ENCODE peak calls at places on chromosomes 7 and 10, in seven cellular contexts. One of them, this sample, is unnamed. For H3K9me3 and H3K4me1, the result is how much of the 10 kb centered on the place peaks cover.

GRCh38 chr10:42827201-42827600 is 44.6 kb downstream of the BMS1 start:
- DNase-seq in Peyer's patch: no peak
- DNase-seq in heart right ventricle: no peak
- DNase-seq in GM23248: no peak
- DNase-seq in CD4-positive, CD25-positive, alpha-beta regulatory T cell: no peak
- DNase-seq in CD8-positive, alpha-beta memory T cell: no peak
- DNase-seq in uterus: no peak
- DNase-seq in this sample: no peak

GRCh38 chr7:130009848-130010688 is 41.1 kb downstream of the ZC3HC1 start:
- DNase-seq in Peyer's patch: no peak
- DNase-seq in heart right ventricle: no peak
- DNase-seq in GM23248: peak
- DNase-seq in CD4-positive, CD25-positive, alpha-beta regulatory T cell: no peak
- DNase-seq in CD8-positive, alpha-beta memory T cell: no peak
- DNase-seq in uterus: no peak
- DNase-seq in this sample: peak

GRCh38 chr10:44925224-44925623 is 14.1 kb downstream of the TMEM72 start:
- DNase-seq in Peyer's patch: no peak
- DNase-seq in heart right ventricle: no peak
- DNase-seq in GM23248: no peak
- DNase-seq in CD4-positive, CD25-positive, alpha-beta regulatory T cell: no peak
- DNase-seq in CD8-positive, alpha-beta memory T cell: no peak
- DNase-seq in uterus: no peak
- DNase-seq in this sample: peak

GRCh38 chr10:110475722-110476515 is 21.8 kb upstream of the DUSP5 start:
- DNase-seq in Peyer's patch: no peak
- DNase-seq in heart right ventricle: no peak
- DNase-seq in GM23248: no peak
- DNase-seq in CD4-positive, CD25-positive, alpha-beta regulatory T cell: no peak
- DNase-seq in CD8-positive, alpha-beta memory T cell: no peak
- DNase-seq in uterus: no peak
- DNase-seq in this sample: no peak

GRCh38 chr7:121406866-121407439 is 10.8 kb upstream of the FAM3C start:
- DNase-seq in Peyer's patch: no peak
- DNase-seq in heart right ventricle: no peak
- DNase-seq in GM23248: no peak
- DNase-seq in CD4-positive, CD25-positive, alpha-beta regulatory T cell: no peak
- DNase-seq in CD8-positive, alpha-beta memory T cell: no peak
- DNase-seq in uterus: no peak
- DNase-seq in this sample: no peak

GRCh38 chr7:117679120-117679519 is 194.1 kb downstream of the CTTNBP2 start:
- DNase-seq in Peyer's patch: no peak
- DNase-seq in heart right ventricle: no peak
- DNase-seq in GM23248: no peak
- DNase-seq in CD4-positive, CD25-positive, alpha-beta regulatory T cell: no peak
- DNase-seq in CD8-positive, alpha-beta memory T cell: no peak
- DNase-seq in uterus: no peak
- DNase-seq in this sample: no peak

GRCh38 chr10:132375116-132375794 is 21.7 kb upstream of the PWWP2B start:
- DNase-seq in Peyer's patch: no peak
- DNase-seq in heart right ventricle: no peak
- DNase-seq in GM23248: no peak
- DNase-seq in CD4-positive, CD25-positive, alpha-beta regulatory T cell: no peak
- DNase-seq in CD8-positive, alpha-beta memory T cell: no peak
- DNase-seq in uterus: peak
- DNase-seq in this sample: peak

GRCh38 chr10:122850705-122851640 is 5.3 kb upstream of the CUZD1 start:
- DNase-seq in Peyer's patch: no peak
- DNase-seq in heart right ventricle: no peak
- DNase-seq in GM23248: peak
- DNase-seq in CD4-positive, CD25-positive, alpha-beta regulatory T cell: no peak
- DNase-seq in CD8-positive, alpha-beta memory T cell: no peak
- DNase-seq in uterus: no peak
- DNase-seq in this sample: no peak

GRCh38 chr10:110151467-110151866 is 55.9 kb upstream of the MXI1 start:
- DNase-seq in Peyer's patch: no peak
- DNase-seq in heart right ventricle: no peak
- DNase-seq in GM23248: no peak
- DNase-seq in CD4-positive, CD25-positive, alpha-beta regulatory T cell: no peak
- DNase-seq in CD8-positive, alpha-beta memory T cell: no peak
- DNase-seq in uterus: no peak
- DNase-seq in this sample: no peak

GRCh38 chr10:28179490-28180099 is 123.3 kb downstream of the MPP7 start:
- DNase-seq in Peyer's patch: no peak
- DNase-seq in heart right ventricle: no peak
- DNase-seq in GM23248: peak
- DNase-seq in CD4-positive, CD25-positive, alpha-beta regulatory T cell: peak
- DNase-seq in CD8-positive, alpha-beta memory T cell: peak
- DNase-seq in uterus: peak
- DNase-seq in this sample: peak

GRCh38 chr10:10327934-10328333 is 689.7 kb upstream of the CELF2 start:
- DNase-seq in Peyer's patch: no peak
- DNase-seq in heart right ventricle: no peak
- DNase-seq in GM23248: no peak
- DNase-seq in CD4-positive, CD25-positive, alpha-beta regulatory T cell: no peak
- DNase-seq in CD8-positive, alpha-beta memory T cell: no peak
- DNase-seq in uterus: no peak
- DNase-seq in this sample: no peak

GRCh38 chr7:91852263-91852741 is 28.2 kb downstream of the MTERF1 start:
- DNase-seq in Peyer's patch: no peak
- DNase-seq in heart right ventricle: no peak
- DNase-seq in GM23248: peak
- DNase-seq in CD4-positive, CD25-positive, alpha-beta regulatory T cell: no peak
- DNase-seq in CD8-positive, alpha-beta memory T cell: no peak
- DNase-seq in uterus: no peak
- DNase-seq in this sample: peak

GRCh38 chr10:24993237-24993958 is 22.6 kb downstream of the ENKUR start:
- DNase-seq in Peyer's patch: no peak
- DNase-seq in heart right ventricle: no peak
- DNase-seq in GM23248: peak
- DNase-seq in CD4-positive, CD25-positive, alpha-beta regulatory T cell: no peak
- DNase-seq in CD8-positive, alpha-beta memory T cell: no peak
- DNase-seq in uterus: no peak
- DNase-seq in this sample: no peak

GRCh38 chr7:45469103-45469502 is 105.1 kb upstream of the ADCY1 start:
- DNase-seq in Peyer's patch: no peak
- DNase-seq in heart right ventricle: no peak
- DNase-seq in GM23248: no peak
- DNase-seq in CD4-positive, CD25-positive, alpha-beta regulatory T cell: no peak
- DNase-seq in CD8-positive, alpha-beta memory T cell: no peak
- DNase-seq in uterus: no peak
- DNase-seq in this sample: no peak

GRCh38 chr10:20369863-20370736 is 527.0 kb downstream of the NEBL start:
- DNase-seq in Peyer's patch: no peak
- DNase-seq in heart right ventricle: no peak
- DNase-seq in GM23248: no peak
- DNase-seq in CD4-positive, CD25-positive, alpha-beta regulatory T cell: no peak
- DNase-seq in CD8-positive, alpha-beta memory T cell: no peak
- DNase-seq in uterus: no peak
- DNase-seq in this sample: no peak

GRCh38 chr10:64014281-64014680 is 493.1 kb downstream of the REEP3 start:
- DNase-seq in Peyer's patch: no peak
- DNase-seq in heart right ventricle: no peak
- DNase-seq in GM23248: no peak
- DNase-seq in CD4-positive, CD25-positive, alpha-beta regulatory T cell: no peak
- DNase-seq in CD8-positive, alpha-beta memory T cell: no peak
- DNase-seq in uterus: no peak
- DNase-seq in this sample: no peak

GRCh38 chr7:8590791-8591190 is 157.4 kb downstream of the NXPH1 start:
- DNase-seq in Peyer's patch: no peak
- DNase-seq in heart right ventricle: no peak
- DNase-seq in GM23248: no peak
- DNase-seq in CD4-positive, CD25-positive, alpha-beta regulatory T cell: no peak
- DNase-seq in CD8-positive, alpha-beta memory T cell: no peak
- DNase-seq in uterus: no peak
- DNase-seq in this sample: no peak

GRCh38 chr10:103759100-103759781 is 96.1 kb downstream of the SH3PXD2A start:
- DNase-seq in Peyer's patch: no peak
- DNase-seq in heart right ventricle: no peak
- DNase-seq in GM23248: peak
- DNase-seq in CD4-positive, CD25-positive, alpha-beta regulatory T cell: no peak
- DNase-seq in CD8-positive, alpha-beta memory T cell: no peak
- DNase-seq in uterus: peak
- DNase-seq in this sample: peak

GRCh38 chr10:17380016-17380415 is 74.4 kb downstream of the ST8SIA6 start:
- DNase-seq in Peyer's patch: no peak
- DNase-seq in heart right ventricle: no peak
- DNase-seq in GM23248: no peak
- DNase-seq in CD4-positive, CD25-positive, alpha-beta regulatory T cell: no peak
- DNase-seq in CD8-positive, alpha-beta memory T cell: no peak
- DNase-seq in uterus: no peak
- DNase-seq in this sample: no peak

GRCh38 chr7:120043250-120043649 is 229.7 kb upstream of the KCND2 start:
- DNase-seq in Peyer's patch: no peak
- DNase-seq in heart right ventricle: no peak
- DNase-seq in GM23248: no peak
- DNase-seq in CD4-positive, CD25-positive, alpha-beta regulatory T cell: no peak
- DNase-seq in CD8-positive, alpha-beta memory T cell: no peak
- DNase-seq in uterus: no peak
- DNase-seq in this sample: no peak

GRCh38 chr10:36634916-36635315 is 490.5 kb upstream of the ANKRD30A start:
- DNase-seq in Peyer's patch: no peak
- DNase-seq in heart right ventricle: no peak
- DNase-seq in GM23248: peak
- DNase-seq in CD4-positive, CD25-positive, alpha-beta regulatory T cell: no peak
- DNase-seq in CD8-positive, alpha-beta memory T cell: no peak
- DNase-seq in uterus: no peak
- DNase-seq in this sample: no peak

GRCh38 chr10:44965651-44966097 is 6.1 kb downstream of the RASSF4 start:
- DNase-seq in Peyer's patch: no peak
- DNase-seq in heart right ventricle: no peak
- DNase-seq in GM23248: no peak
- DNase-seq in CD4-positive, CD25-positive, alpha-beta regulatory T cell: no peak
- DNase-seq in CD8-positive, alpha-beta memory T cell: no peak
- DNase-seq in uterus: no peak
- DNase-seq in this sample: no peak

GRCh38 chr7:55366461-55367138 is 1.5 kb downstream of the LANCL2 start:
- DNase-seq in Peyer's patch: no peak
- DNase-seq in heart right ventricle: no peak
- DNase-seq in GM23248: peak
- DNase-seq in CD4-positive, CD25-positive, alpha-beta regulatory T cell: no peak
- DNase-seq in CD8-positive, alpha-beta memory T cell: no peak
- DNase-seq in uterus: no peak
- DNase-seq in this sample: peak

GRCh38 chr10:43728425-43728824 is 79.7 kb upstream of the ZNF32 start:
- DNase-seq in Peyer's patch: no peak
- DNase-seq in heart right ventricle: no peak
- DNase-seq in GM23248: no peak
- DNase-seq in CD4-positive, CD25-positive, alpha-beta regulatory T cell: no peak
- DNase-seq in CD8-positive, alpha-beta memory T cell: no peak
- DNase-seq in uterus: no peak
- DNase-seq in this sample: no peak

GRCh38 chr10:52466464-52466863 is 152.4 kb downstream of the DKK1 start:
- DNase-seq in Peyer's patch: no peak
- DNase-seq in heart right ventricle: no peak
- DNase-seq in GM23248: peak
- DNase-seq in CD4-positive, CD25-positive, alpha-beta regulatory T cell: no peak
- DNase-seq in CD8-positive, alpha-beta memory T cell: no peak
- DNase-seq in uterus: no peak
- DNase-seq in this sample: no peak

DNA sequence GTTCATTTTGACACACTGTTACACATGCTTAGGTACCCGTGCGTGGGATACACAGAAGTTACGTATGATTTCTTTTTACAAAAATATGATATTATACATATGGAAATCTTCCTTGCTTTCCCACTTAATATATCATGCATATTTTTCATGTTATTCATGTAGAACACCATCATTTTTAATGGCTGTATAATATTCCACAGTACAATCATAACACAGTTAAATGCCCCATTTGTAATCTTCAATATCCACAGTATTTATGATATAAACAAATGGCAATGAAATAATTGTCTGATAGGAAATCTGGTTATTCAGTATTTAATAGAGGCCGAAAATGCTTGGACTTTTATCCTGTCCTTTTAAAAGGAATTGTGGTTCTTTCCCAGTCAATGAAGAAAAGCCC is 23.2 kb downstream of the VIPR2 start:
- DNase-seq in Peyer's patch: no peak
- DNase-seq in heart right ventricle: no peak
- DNase-seq in GM23248: no peak
- DNase-seq in CD4-positive, CD25-positive, alpha-beta regulatory T cell: no peak
- DNase-seq in CD8-positive, alpha-beta memory T cell: no peak
- DNase-seq in uterus: no peak
- DNase-seq in this sample: no peak
- H3K9me3 ChIP-seq in Peyer's patch: under half
- H3K9me3 ChIP-seq in heart right ventricle: under half
- H3K9me3 ChIP-seq in GM23248: under half
- H3K9me3 ChIP-seq in CD4-positive, CD25-positive, alpha-beta regulatory T cell: under half
- H3K9me3 ChIP-seq in CD8-positive, alpha-beta memory T cell: under half
- H3K9me3 ChIP-seq in uterus: under half
- H3K9me3 ChIP-seq in this sample: under half

GRCh38 chr10:71710519-71710918 is 9.1 kb downstream of the C10orf105 start:
- DNase-seq in Peyer's patch: no peak
- DNase-seq in heart right ventricle: no peak
- DNase-seq in GM23248: no peak
- DNase-seq in CD4-positive, CD25-positive, alpha-beta regulatory T cell: no peak
- DNase-seq in CD8-positive, alpha-beta memory T cell: no peak
- DNase-seq in uterus: no peak
- DNase-seq in this sample: no peak
- H3K4me1 ChIP-seq in Peyer's patch: under half
- H3K4me1 ChIP-seq in heart right ventricle: half or more
- H3K4me1 ChIP-seq in GM23248: under half
- H3K4me1 ChIP-seq in CD4-positive, CD25-positive, alpha-beta regulatory T cell: under half
- H3K4me1 ChIP-seq in CD8-positive, alpha-beta memory T cell: half or more
- H3K4me1 ChIP-seq in uterus: under half
- H3K4me1 ChIP-seq in this sample: under half

DNA sequence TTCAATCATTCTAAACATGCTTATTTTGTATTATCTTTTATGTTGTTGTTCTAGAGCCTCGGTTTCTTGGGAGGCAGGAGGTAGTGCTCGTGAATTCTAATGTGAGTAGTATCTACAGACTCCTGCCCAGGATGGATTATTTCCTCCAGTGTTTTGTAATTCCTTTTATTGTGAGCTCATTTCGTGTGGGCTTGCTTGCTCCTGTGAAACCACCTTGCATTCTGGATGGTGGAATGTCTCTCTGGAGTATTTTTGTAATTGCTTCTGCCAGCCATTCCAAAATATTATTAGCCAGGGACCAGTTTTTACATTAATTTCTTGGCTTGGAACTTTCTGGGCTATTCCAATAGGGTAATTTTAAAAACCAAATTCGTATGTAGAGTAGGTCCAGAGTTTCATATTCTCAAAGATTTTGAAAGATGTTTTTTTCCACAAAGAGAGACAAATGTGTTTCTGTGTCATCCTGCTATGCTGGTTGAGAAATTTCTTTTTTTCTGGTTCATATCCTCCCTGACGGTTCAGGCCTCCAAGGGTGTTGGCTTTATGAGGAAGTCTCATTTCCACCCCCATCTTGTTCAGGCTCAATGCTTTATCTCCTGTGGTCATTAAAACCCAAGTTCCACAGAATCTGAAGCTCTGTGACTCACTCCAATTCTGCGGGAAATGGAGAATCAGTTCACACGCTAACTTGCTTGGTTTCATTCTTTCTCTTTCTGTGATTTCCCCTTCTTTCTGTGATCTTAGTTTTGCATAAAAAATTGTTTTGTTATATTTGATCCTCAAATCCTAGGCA is 41.7 kb upstream of the CALD1 start:
- DNase-seq in Peyer's patch: no peak
- DNase-seq in heart right ventricle: no peak
- DNase-seq in GM23248: peak
- DNase-seq in CD4-positive, CD25-positive, alpha-beta regulatory T cell: no peak
- DNase-seq in CD8-positive, alpha-beta memory T cell: no peak
- DNase-seq in uterus: peak
- DNase-seq in this sample: no peak
- H3K27ac ChIP-seq in Peyer's patch: peak
- H3K27ac ChIP-seq in heart right ventricle: peak
- H3K27ac ChIP-seq in GM23248: peak
- H3K27ac ChIP-seq in CD4-positive, CD25-positive, alpha-beta regulatory T cell: no peak
- H3K27ac ChIP-seq in CD8-positive, alpha-beta memory T cell: no peak
- H3K27ac ChIP-seq in uterus: peak
- H3K27ac ChIP-seq in this sample: no peak

GRCh38 chr7:152553671-152554317 is 118.0 kb upstream of the KMT2C start:
- DNase-seq in Peyer's patch: no peak
- DNase-seq in heart right ventricle: no peak
- DNase-seq in GM23248: no peak
- DNase-seq in CD4-positive, CD25-positive, alpha-beta regulatory T cell: no peak
- DNase-seq in CD8-positive, alpha-beta memory T cell: no peak
- DNase-seq in uterus: no peak
- DNase-seq in this sample: no peak
- H3K9me3 ChIP-seq in Peyer's patch: under half
- H3K9me3 ChIP-seq in heart right ventricle: under half
- H3K9me3 ChIP-seq in GM23248: under half
- H3K9me3 ChIP-seq in CD4-positive, CD25-positive, alpha-beta regulatory T cell: under half
- H3K9me3 ChIP-seq in CD8-positive, alpha-beta memory T cell: under half
- H3K9me3 ChIP-seq in uterus: under half
- H3K9me3 ChIP-seq in this sample: under half

This sample was measured in cardiac muscle cell.